ENCODE peak calls at places on chromosomes 3 and 15, in ten cellular contexts. Y, O, T, W, J, F, R, D, X and U are unnamed samples.

GRCh38 chr3:10779293-10779805 is 36.7 kb upstream of the SLC6A11 start:
- DNase-seq in J (no peak), W (no peak), X (no peak), O (no peak), R (no peak), T (no peak), Y (no peak), F (no peak), D (no peak), U (no peak)

GRCh38 chr3:173553635-173554280 is 156.2 kb downstream of the NLGN1 start:
- DNase-seq in Y (no peak), R (no peak), T (peak), D (no peak), X (peak), O (no peak), J (peak), W (peak), F (peak), U (peak)

GRCh38 chr3:14424711-14425573 is 22.5 kb downstream of the SLC6A6 start:
- DNase-seq in T (peak), F (no peak), R (peak), D (peak), O (no peak), X (no peak), W (peak), Y (no peak), J (no peak), U (no peak)

GRCh38 chr15:59741274-59741906 is 52.3 kb upstream of the BNIP2 start:
- DNase-seq in R (no peak), W (peak), Y (no peak), O (no peak), J (peak), F (peak), T (peak), D (peak), X (peak), U (peak)

GRCh38 chr3:89624494-89624893 is 517.1 kb downstream of the EPHA3 start:
- DNase-seq in T (no peak), J (no peak), O (no peak), R (no peak), X (no peak), D (no peak), F (no peak), Y (no peak), W (no peak), U (peak)

GRCh38 chr15:34038023-34038403 is 991 bp downstream of the AVEN start:
- DNase-seq in J (no peak), W (no peak), D (no peak), X (no peak), T (no peak), O (no peak), F (no peak), Y (no peak), R (no peak), U (no peak)

GRCh38 chr3:99875925-99876781 is 58.5 kb downstream of the CMSS1 start:
- DNase-seq in Y (peak), W (peak), X (peak), D (peak), J (peak), T (no peak), O (peak), R (peak), F (peak), U (peak)

GRCh38 chr15:57335326-57336118 is 40.8 kb upstream of the CGNL1 start:
- DNase-seq in R (no peak), X (no peak), Y (no peak), T (no peak), W (no peak), O (no peak), F (no peak), D (no peak), J (no peak), U (no peak)

GRCh38 chr3:188534633-188535032 is 380.7 kb downstream of the LPP start:
- DNase-seq in R (no peak), X (no peak), O (no peak), D (no peak), J (no peak), T (no peak), W (peak), Y (no peak), F (no peak), U (no peak)

GRCh38 chr15:41967506-41968206 is 4.7 kb downstream of the EHD4 start:
- DNase-seq in R (no peak), J (peak), O (no peak), D (no peak), X (no peak), T (no peak), W (peak), Y (peak), F (no peak), U (no peak)

GRCh38 chr3:4409415-4409814 is 57.7 kb downstream of the SUMF1 start:
- DNase-seq in D (no peak), J (no peak), W (no peak), O (no peak), F (no peak), X (no peak), Y (peak), T (no peak), R (no peak), U (no peak)

GRCh38 chr3:44795197-44795596 is 33.6 kb downstream of the KIF15 start:
- DNase-seq in X (no peak), W (peak), D (no peak), O (no peak), Y (no peak), F (no peak), T (no peak), R (no peak), J (no peak), U (no peak)

GRCh38 chr15:75152382-75153079 is 49.2 kb upstream of the C15orf39 start:
- DNase-seq in D (no peak), J (no peak), W (no peak), T (no peak), O (no peak), Y (no peak), R (no peak), X (no peak), F (no peak), U (no peak)

GRCh38 chr3:149575213-149575961 is 82.4 kb downstream of the WWTR1 start:
- DNase-seq in Y (no peak), W (peak), X (no peak), F (no peak), D (no peak), O (no peak), R (no peak), T (no peak), J (peak), U (peak)

GRCh38 chr15:99336794-99337193 is 85.5 kb downstream of the LRRC28 start:
- DNase-seq in D (no peak), R (no peak), Y (no peak), O (no peak), F (no peak), W (no peak), X (no peak), J (no peak), T (no peak), U (no peak)

GRCh38 chr15:52559022-52559421 is 9.8 kb downstream of the ARPP19 start:
- DNase-seq in Y (no peak), X (no peak), W (peak), F (no peak), R (no peak), T (no peak), D (no peak), J (no peak), O (no peak), U (peak)

GRCh38 chr15:27059610-27060202 is 88.7 kb downstream of the GABRG3 start:
- DNase-seq in O (no peak), W (peak), D (peak), X (peak), Y (no peak), R (no peak), F (peak), J (peak), T (peak), U (peak)

GRCh38 chr3:107740992-107741896 is 218.5 kb downstream of the BBX start:
- DNase-seq in Y (no peak), J (peak), X (no peak), D (no peak), W (peak), R (no peak), F (peak), O (no peak), T (peak), U (peak)